ENCODE peak calls at places on chromosomes 1 and 21, in six cellular contexts. Q, V, X, Z, I and L are unnamed samples.

GRCh38 chr1:202010042-202011015 is at the start of gene ELF3:
- DNase-seq in Q (no peak), V (peak), X (no peak), Z (no peak), I (peak), L (no peak)

GRCh38 chr1:155049651-155050559 is 1.2 kb upstream of the ADAM15 start:
- DNase-seq in Q (no peak), V (no peak), X (no peak), Z (no peak), I (no peak), L (no peak)

GRCh38 chr1:206695751-206696150 is 11.0 kb downstream of the MAPKAPK2 start:
- DNase-seq in Q (no peak), V (no peak), X (no peak), Z (no peak), I (no peak), L (no peak)

GRCh38 chr21:44062380-44062779 is 44.8 kb upstream of the PWP2 start:
- DNase-seq in Q (no peak), V (no peak), X (no peak), Z (no peak), I (no peak), L (no peak)

GRCh38 chr1:109248797-109249629 is at the start of gene CELSR2:
- DNase-seq in Q (peak), V (peak), X (peak), Z (no peak), I (peak), L (no peak)

GRCh38 chr1:61186753-61187152 is 104.4 kb downstream of the NFIA start:
- DNase-seq in Q (no peak), V (no peak), X (no peak), Z (no peak), I (no peak), L (no peak)

GRCh38 chr1:116954450-116954849 is 44.7 kb downstream of the PTGFRN start:
- DNase-seq in Q (no peak), V (no peak), X (no peak), Z (no peak), I (no peak), L (no peak)

GRCh38 chr1:201128476-201128875 is 1.5 kb upstream of the ASCL5 start:
- DNase-seq in Q (no peak), V (no peak), X (no peak), Z (no peak), I (no peak), L (no peak)

GRCh38 chr1:16236091-16236494 is 890 bp downstream of the CPLANE2 start:
- DNase-seq in Q (peak), V (peak), X (peak), Z (no peak), I (peak), L (no peak)

GRCh38 chr1:46043491-46044017 is 88.9 kb downstream of the PIK3R3 start:
- DNase-seq in Q (peak), V (no peak), X (no peak), Z (no peak), I (peak), L (no peak)

GRCh38 chr21:42171091-42172053 is 47.6 kb upstream of the ABCG1 start:
- DNase-seq in Q (no peak), V (no peak), X (no peak), Z (no peak), I (peak), L (peak)

GRCh38 chr1:64505944-64506658 is 36.2 kb downstream of the CACHD1 start:
- DNase-seq in Q (no peak), V (no peak), X (no peak), Z (no peak), I (peak), L (peak)

DNA sequence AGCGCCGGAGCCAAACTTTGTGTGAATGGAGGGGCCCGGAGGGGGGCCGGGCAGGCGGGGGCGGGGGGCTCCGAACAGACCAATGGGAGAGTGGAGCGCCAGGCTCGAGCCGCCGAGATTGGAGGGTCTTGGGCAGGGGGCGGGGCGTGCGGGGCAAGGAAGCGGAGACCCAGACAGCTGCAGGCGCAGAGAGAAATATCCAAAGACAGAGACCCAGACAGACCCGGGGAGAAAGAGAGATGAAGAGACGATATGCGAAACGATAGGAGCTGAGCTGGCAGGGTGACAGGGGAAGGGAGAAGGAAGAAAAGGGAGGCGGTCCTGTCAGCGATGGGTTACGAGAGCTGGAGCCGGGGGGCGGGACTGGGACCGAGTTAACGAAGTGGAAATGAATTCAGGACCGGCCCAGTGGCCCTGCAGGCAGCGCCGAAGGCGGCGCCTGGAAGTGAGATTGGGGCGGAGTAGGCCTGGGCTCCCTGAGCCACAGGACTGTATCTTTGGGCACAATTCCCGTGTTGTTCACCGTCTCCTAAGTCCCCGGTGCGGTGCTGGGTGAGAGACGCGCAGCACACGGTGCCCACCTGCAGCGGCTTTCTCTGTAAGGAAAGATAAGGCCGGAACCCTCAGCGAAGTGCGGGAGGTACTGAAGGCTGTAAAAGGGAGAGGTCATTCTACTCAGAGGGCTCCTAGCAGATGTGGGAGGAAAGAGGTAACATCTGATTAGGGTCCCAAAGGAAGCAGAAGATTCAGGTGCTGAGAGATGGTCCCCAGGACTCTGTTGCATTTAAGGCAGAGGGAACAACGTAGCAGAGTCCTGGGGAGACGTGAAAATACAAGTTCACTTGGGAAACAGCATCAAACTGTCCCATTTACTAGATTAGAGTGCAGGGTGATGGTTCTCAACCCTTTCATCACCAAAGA is 543 bp upstream of the KCNJ10 start:
- DNase-seq in Q (peak), V (peak), X (peak), Z (no peak), I (peak), L (no peak)
- TF ChIP-seq CTCF in Q (no peak), V (no peak), X (no peak), Z (no peak), I (no peak), L (no peak)

DNA sequence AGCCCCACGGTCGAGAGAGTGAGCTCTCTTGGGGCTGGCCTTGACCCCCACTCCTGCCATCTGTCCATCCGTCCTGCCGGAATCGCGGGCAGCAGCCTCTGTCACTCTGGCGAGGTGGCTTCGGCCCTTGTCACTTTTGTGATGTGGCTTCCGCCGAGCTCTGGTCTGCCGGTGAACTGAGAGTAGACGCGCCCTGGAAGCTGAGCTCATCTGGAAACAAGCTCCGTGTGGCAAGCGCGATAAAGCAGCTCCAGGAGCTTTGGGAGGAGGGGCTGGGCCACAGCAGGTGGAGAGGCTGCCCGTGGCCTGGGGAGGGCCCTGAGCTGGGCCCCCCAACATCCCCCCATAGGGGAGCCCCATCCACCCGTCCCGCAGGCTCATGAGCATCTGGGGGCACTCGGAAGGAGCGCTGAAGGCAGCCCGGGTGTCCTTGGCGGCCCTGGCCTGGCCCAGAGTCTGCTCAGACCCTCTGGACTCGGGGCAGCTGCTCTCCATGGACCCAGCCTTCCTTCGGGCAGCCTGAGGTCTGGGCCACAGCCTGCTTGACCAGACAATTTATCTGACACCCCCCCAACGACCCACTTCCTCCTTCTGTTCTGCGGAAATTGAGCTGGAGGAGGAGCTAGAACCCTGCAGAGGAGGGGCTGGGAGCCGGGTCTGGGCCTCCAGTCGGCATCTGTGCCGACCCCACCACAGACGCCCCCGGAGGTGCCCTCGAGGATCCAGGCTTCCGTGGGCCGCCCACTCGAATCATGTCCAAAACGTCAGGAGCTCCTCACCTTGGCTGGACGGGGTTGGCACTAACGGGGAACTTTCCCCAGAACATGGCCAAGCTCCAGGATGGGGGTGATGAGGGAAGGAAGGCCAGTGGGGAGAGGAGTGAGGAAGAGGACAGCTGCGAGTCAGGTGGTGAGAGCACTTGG is 59.1 kb downstream of the SLC19A1 start:
- DNase-seq in Q (peak), V (no peak), X (no peak), Z (no peak), I (no peak), L (no peak)
- H3K4me3 ChIP-seq in Q (no peak), V (no peak), X (peak), Z (no peak), I (no peak), L (no peak)

GRCh38 chr1:150751443-150751842 is 14.1 kb downstream of the CTSS start:
- DNase-seq in Q (no peak), V (no peak), X (no peak), Z (no peak), I (no peak), L (no peak)
- TF ChIP-seq CTCF in Q (no peak), V (no peak), X (no peak), Z (no peak), I (no peak), L (no peak)

GRCh38 chr1:185309566-185309965 is 7.5 kb downstream of the IVNS1ABP start:
- DNase-seq in Q (no peak), V (no peak), X (no peak), Z (no peak), I (no peak), L (no peak)

GRCh38 chr1:185315364-185316108 is 1.5 kb downstream of the IVNS1ABP start:
- DNase-seq in Q (peak), V (peak), X (no peak), Z (no peak), I (peak), L (no peak)

GRCh38 chr1:185311589-185312225 is 5.3 kb downstream of the IVNS1ABP start:
- DNase-seq in Q (no peak), V (no peak), X (no peak), Z (no peak), I (no peak), L (no peak)

GRCh38 chr1:185314416-185314815 is 2.6 kb downstream of the IVNS1ABP start:
- DNase-seq in Q (no peak), V (no peak), X (no peak), Z (no peak), I (no peak), L (no peak)

GRCh38 chr1:185312361-185312760 is 4.7 kb downstream of the IVNS1ABP start:
- DNase-seq in Q (no peak), V (no peak), X (no peak), Z (no peak), I (no peak), L (no peak)
- H3K4me3 ChIP-seq in Q (peak), V (no peak), X (no peak), Z (no peak), I (no peak), L (peak)

GRCh38 chr1:181910905-181911304 is 150.6 kb downstream of the ZNF648 start:
- DNase-seq in Q (peak), V (no peak), X (no peak), Z (no peak), I (no peak), L (no peak)
- TF ChIP-seq CTCF in Q (peak), V (no peak), X (no peak), Z (no peak), I (no peak), L (no peak)

DNA sequence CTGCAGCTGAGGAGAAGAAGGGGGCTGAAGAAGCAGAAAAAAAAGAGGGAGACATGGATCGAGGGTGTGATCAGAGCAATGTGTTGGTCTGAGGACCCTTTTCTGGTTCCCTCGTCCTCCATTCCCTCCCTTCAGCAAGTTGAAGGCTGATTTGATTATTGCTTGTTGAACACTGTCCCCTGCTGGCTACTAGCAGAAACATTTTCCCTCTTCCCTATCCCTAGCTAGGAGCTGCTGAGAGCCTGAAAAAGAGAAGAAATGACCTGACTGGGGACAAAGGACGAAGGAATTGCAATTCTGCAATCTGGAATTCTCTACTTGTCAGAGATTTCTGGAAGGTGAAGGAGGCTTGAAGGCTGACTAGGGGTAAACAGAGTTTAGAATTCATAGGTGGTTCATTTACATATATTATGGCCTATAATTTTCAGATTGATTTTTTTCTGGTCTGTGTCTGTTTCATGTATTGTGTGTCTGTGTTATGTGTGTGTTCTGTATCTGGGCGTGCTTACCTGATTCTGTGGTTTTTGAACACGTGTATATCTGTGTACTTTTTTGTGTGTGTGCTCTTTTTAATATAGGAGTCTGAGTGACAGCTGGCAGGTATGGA is 9.8 kb downstream of the NHLH1 start:
- DNase-seq in Q (peak), V (peak), X (peak), Z (no peak), I (peak), L (no peak)
- H3K4me3 ChIP-seq in Q (no peak), V (no peak), X (no peak), Z (no peak), I (no peak), L (no peak)

GRCh38 chr1:237677979-237678378 is 212.7 kb downstream of the ZP4 start:
- DNase-seq in Q (peak), V (no peak), X (no peak), Z (peak), I (no peak), L (peak)
- TF ChIP-seq CTCF in Q (no peak), V (peak), X (no peak), Z (no peak), I (peak), L (no peak)

DNA sequence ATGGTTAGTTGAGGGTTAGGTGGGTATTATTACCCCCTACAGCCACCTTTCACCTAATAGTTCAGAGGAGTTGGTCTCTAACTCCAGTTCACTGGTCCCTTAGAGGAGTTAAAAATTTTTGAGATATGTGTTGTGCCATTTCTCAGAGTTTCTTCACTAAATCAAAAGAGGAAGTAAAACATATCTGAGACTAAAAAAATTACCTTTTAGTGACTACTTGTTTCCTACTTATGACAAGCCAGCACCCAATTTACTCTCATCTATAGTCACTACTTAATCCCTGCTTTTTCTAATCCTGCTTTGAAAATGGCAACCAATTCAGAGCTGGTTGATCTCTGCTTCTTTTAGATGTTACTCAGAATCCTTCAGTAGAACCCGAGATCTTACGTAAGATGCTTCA is 1316.8 kb upstream of the B3GALT2 start:
- DNase-seq in Q (no peak), V (no peak), X (no peak), Z (no peak), I (no peak), L (no peak)
- H3K4me3 ChIP-seq in Q (no peak), V (no peak), X (no peak), Z (no peak), I (no peak), L (no peak)